ENCODE peak calls at places on chromosomes 5 and 9, in eight cellular contexts. P is IMR-90; L is RWPE2; X is brain microvascular endothelial cell; U is cardiac muscle cell; T is upper lobe of right lung; S is naive thymus-derived CD4-positive, alpha-beta T cell; N is tibial nerve. G is an unnamed sample.

GRCh38 chr9:89177401-89178161 is 1.0 kb downstream of the SHC3 start:
- DNase-seq in P (no peak), L (no peak), X (no peak), U (peak; percentile 7), T (peak; percentile 68), S (no peak), N (no peak), G (no peak)

GRCh38 chr5:6202615-6203365 is 175.6 kb downstream of the MED10 start:
- DNase-seq in P (no peak), L (no peak), X (no peak), U (peak; percentile 3), T (no peak), S (no peak), N (no peak), G (no peak)

GRCh38 chr5:151019331-151019730 is 1.1 kb upstream of the GPX3 start:
- DNase-seq in P (no peak), L (no peak), X (no peak), U (no peak), T (no peak), S (no peak), N (no peak), G (no peak)

GRCh38 chr9:93960221-93960970 is 5.2 kb upstream of the BARX1 start:
- DNase-seq in P (no peak), L (no peak), X (no peak), U (no peak), T (peak; percentile 67), S (no peak), N (no peak), G (no peak)

GRCh38 chr9:16294371-16294770 is 576.1 kb downstream of the BNC2 start:
- DNase-seq in P (no peak), L (no peak), X (no peak), U (no peak), T (no peak), S (no peak), N (no peak), G (no peak)

GRCh38 chr9:100714372-100715099 is 136.7 kb downstream of the CAVIN4 start:
- DNase-seq in P (peak; percentile 48), L (no peak), X (peak; percentile 51), U (peak; percentile 83), T (no peak), S (peak; percentile 2), N (no peak), G (no peak)

GRCh38 chr5:134609232-134609851 is 23.3 kb downstream of the SAR1B start:
- DNase-seq in P (no peak), L (no peak), X (no peak), U (no peak), T (no peak), S (no peak), N (no peak), G (no peak)

GRCh38 chr5:61163905-61164304 is 1.6 kb upstream of the SMIM15 start:
- DNase-seq in P (no peak), L (no peak), X (no peak), U (no peak), T (no peak), S (no peak), N (no peak), G (no peak)

DNA sequence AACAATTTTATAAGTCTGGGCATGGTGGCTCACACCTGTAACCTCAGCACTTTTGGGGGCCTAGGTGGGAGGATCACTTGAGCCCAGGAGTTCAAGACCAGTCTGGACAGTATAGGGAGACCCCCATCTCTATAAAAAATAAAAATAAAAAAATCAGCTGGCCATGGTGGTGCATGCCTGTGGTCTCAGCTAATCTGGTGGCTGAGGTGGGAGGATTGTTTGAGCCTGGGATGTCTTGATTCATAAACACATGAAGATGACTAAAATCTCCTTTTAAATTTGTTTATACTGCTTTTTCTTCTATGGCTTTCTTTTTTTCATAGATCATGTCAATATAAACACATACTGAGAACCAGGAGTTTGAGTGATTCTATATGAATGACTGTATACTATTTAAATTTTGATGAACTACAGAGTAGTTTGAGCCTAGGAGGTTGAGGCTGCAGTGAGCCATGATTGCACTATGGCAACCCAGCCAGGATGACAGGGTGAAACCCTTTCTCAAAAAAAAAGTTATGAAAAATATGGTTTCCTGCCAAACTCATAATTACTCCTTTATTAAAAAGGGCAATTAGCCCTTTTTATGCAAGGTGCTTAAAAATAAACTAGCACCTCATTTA is 14.2 kb downstream of the RIC1 start:
- DNase-seq in P (peak; percentile 76), L (no peak), X (no peak), U (no peak), T (no peak), S (no peak), N (no peak), G (no peak)
- H3K36me3 ChIP-seq in P (peaks cover 5% of the 10 kb centered on the region), L (peaks cover 3% of the 10 kb centered on the region), X (no peaks in the 10 kb centered on the region), U (no peaks in the 10 kb centered on the region), T (no peaks in the 10 kb centered on the region), S (no peaks in the 10 kb centered on the region), N (peaks cover 12% of the 10 kb centered on the region), G (no peaks in the 10 kb centered on the region)

GRCh38 chr9:37441776-37442370 is 19.4 kb downstream of the GRHPR start:
- DNase-seq in P (no peak), L (no peak), X (no peak), U (no peak), T (no peak), S (no peak), N (no peak), G (no peak)
- H3K36me3 ChIP-seq in P (peaks cover 43% of the 10 kb centered on the region), L (peaks cover 67% of the 10 kb centered on the region), X (peaks cover 50% of the 10 kb centered on the region), U (peaks cover 29% of the 10 kb centered on the region), T (peaks cover 63% of the 10 kb centered on the region), S (peaks cover 22% of the 10 kb centered on the region), N (peaks cover 68% of the 10 kb centered on the region), G (peaks cover 34% of the 10 kb centered on the region)

GRCh38 chr9:128309551-128309950 is 12.7 kb downstream of the TRUB2 start:
- DNase-seq in P (no peak), L (no peak), X (no peak), U (no peak), T (no peak), S (no peak), N (no peak), G (no peak)

GRCh38 chr9:128304971-128305288 is 17.3 kb downstream of the TRUB2 start:
- DNase-seq in P (peak; percentile 56), L (no peak), X (peak; percentile 36), U (no peak), T (no peak), S (no peak), N (no peak), G (no peak)

GRCh38 chr9:128314697-128315096 is 7.5 kb downstream of the TRUB2 start:
- DNase-seq in P (no peak), L (no peak), X (no peak), U (no peak), T (no peak), S (no peak), N (no peak), G (no peak)

GRCh38 chr9:128316421-128316820 is 5.8 kb downstream of the TRUB2 start:
- DNase-seq in P (no peak), L (no peak), X (no peak), U (no peak), T (no peak), S (no peak), N (no peak), G (no peak)

GRCh38 chr9:128310461-128310860 is 11.8 kb downstream of the TRUB2 start:
- DNase-seq in P (no peak), L (no peak), X (no peak), U (no peak), T (no peak), S (no peak), N (no peak), G (no peak)
- H3K36me3 ChIP-seq in P (peaks cover 38% of the 10 kb centered on the region), L (peaks cover 49% of the 10 kb centered on the region), X (peaks cover 50% of the 10 kb centered on the region), U (peaks cover 20% of the 10 kb centered on the region), T (peaks cover 53% of the 10 kb centered on the region), S (peaks cover 7% of the 10 kb centered on the region), N (peaks cover 97% of the 10 kb centered on the region), G (peaks cover 28% of the 10 kb centered on the region)

GRCh38 chr5:97000391-97000790 is 64.5 kb downstream of the LNPEP start:
- DNase-seq in P (no peak), L (no peak), X (no peak), U (no peak), T (no peak), S (no peak), N (no peak), G (no peak)

GRCh38 chr5:97004423-97005060 is 68.7 kb downstream of the LNPEP start:
- DNase-seq in P (peak; percentile 10), L (no peak), X (no peak), U (no peak), T (no peak), S (no peak), N (no peak), G (no peak)

GRCh38 chr5:97006454-97006853 is 70.6 kb downstream of the LNPEP start:
- DNase-seq in P (peak; percentile 23), L (no peak), X (peak; percentile 18), U (no peak), T (no peak), S (no peak), N (no peak), G (no peak)

GRCh38 chr5:96999856-97000255 is 64.0 kb downstream of the LNPEP start:
- DNase-seq in P (no peak), L (no peak), X (no peak), U (no peak), T (no peak), S (no peak), N (no peak), G (no peak)

DNA sequence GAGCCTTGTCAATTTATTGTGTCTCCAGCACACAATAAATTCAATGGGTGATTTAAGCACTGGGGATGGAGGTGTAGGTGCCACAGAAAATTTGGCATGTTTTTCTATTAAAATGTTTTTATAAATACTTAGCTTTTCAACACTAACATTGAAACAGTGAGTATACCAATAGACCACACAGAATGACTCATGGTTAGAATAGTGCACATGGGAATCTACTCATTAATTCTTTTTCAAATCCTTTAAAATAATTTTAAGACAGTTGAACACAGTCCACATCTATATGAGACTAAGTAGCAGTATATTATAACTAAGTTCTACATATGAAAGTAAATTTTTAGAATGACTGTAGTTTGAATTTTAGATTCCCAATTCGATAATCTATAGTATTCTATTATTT is 67.1 kb downstream of the LNPEP start:
- DNase-seq in P (peak; percentile 34), L (no peak), X (no peak), U (no peak), T (no peak), S (no peak), N (no peak), G (no peak)
- H3K36me3 ChIP-seq in P (peaks cover 2% of the 10 kb centered on the region), L (peaks cover 55% of the 10 kb centered on the region), X (peaks cover 6% of the 10 kb centered on the region), U (peaks cover 25% of the 10 kb centered on the region), T (peaks cover 83% of the 10 kb centered on the region), S (peaks cover 23% of the 10 kb centered on the region), N (peaks cover 55% of the 10 kb centered on the region), G (peaks cover 80% of the 10 kb centered on the region)

GRCh38 chr5:14322437-14323187 is 179.5 kb downstream of the TRIO start:
- DNase-seq in P (no peak), L (no peak), X (no peak), U (no peak), T (no peak), S (no peak), N (no peak), G (no peak)
- H3K36me3 ChIP-seq in P (peaks cover 56% of the 10 kb centered on the region), L (peaks cover 78% of the 10 kb centered on the region), X (peaks cover 70% of the 10 kb centered on the region), U (peaks cover 6% of the 10 kb centered on the region), T (peaks cover 16% of the 10 kb centered on the region), S (no peaks in the 10 kb centered on the region), N (peaks cover 62% of the 10 kb centered on the region), G (peaks cover 4% of the 10 kb centered on the region)

DNA sequence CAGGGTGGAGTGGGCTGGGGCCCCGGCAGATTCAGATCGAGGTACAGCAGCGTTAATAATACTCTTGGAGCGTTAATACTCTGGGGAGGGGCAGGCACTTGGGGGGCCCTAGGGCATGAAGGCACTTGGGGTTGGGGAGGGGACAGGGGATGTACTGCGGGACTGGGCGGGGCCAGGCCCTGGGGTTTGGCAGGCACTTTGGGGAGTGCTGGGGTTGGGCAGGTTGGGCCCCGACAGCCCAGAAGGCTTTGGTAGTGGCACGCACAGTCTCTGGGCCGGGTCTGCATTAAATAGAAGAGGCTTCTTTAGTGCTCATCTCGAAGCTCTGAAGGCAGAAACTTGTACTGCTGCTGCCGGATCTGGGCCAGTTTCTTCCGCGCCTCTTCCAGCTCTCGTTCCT is 7.8 kb upstream of the TPM2 start:
- DNase-seq in P (no peak), L (no peak), X (no peak), U (no peak), T (no peak), S (no peak), N (no peak), G (no peak)
- H3K36me3 ChIP-seq in P (peaks cover 62% of the 10 kb centered on the region), L (peaks cover 69% of the 10 kb centered on the region), X (peaks cover 73% of the 10 kb centered on the region), U (peaks cover 55% of the 10 kb centered on the region), T (peaks cover 64% of the 10 kb centered on the region), S (peaks cover 24% of the 10 kb centered on the region), N (peaks cover 69% of the 10 kb centered on the region), G (peaks cover 50% of the 10 kb centered on the region)